ENCODE peak calls at places on chromosomes 12 and 14, in six cellular contexts. D, S, J, X, A and I are unnamed samples.

GRCh38 chr14:19729359-19729758 is 14.0 kb upstream of the OR4Q3 start:
- DNase-seq in X (no peak), S (no peak), D (no peak), A (no peak), J (no peak), I (no peak)

GRCh38 chr12:81573228-81573627 is 185.9 kb downstream of the PPFIA2 start:
- DNase-seq in S (no peak), J (no peak), A (peak), D (no peak), X (peak), I (no peak)

GRCh38 chr12:16612647-16613046 is 6.7 kb upstream of the LMO3 start:
- DNase-seq in A (peak), J (no peak), X (no peak), D (no peak), S (no peak), I (no peak)

GRCh38 chr12:12327802-12328201 is 22.2 kb downstream of the MANSC1 start:
- DNase-seq in A (peak), X (peak), S (peak), D (peak), J (peak), I (no peak)

GRCh38 chr12:33438890-33439586 is 581 bp downstream of the SYT10 start:
- DNase-seq in S (peak), D (no peak), A (no peak), J (no peak), X (peak), I (peak)

GRCh38 chr12:28770329-28770728 is 378.7 kb upstream of the FAR2 start:
- DNase-seq in S (no peak), J (no peak), D (no peak), X (no peak), A (no peak), I (no peak)

GRCh38 chr12:3535431-3535841 is 44.4 kb downstream of the PRMT8 start:
- DNase-seq in J (no peak), A (no peak), D (no peak), S (no peak), X (no peak), I (no peak)

GRCh38 chr14:89813485-89814080 is 140.9 kb downstream of the EFCAB11 start:
- DNase-seq in S (peak), J (no peak), X (peak), A (peak), D (no peak), I (no peak)

GRCh38 chr12:110224379-110225304 is 56.4 kb upstream of the ATP2A2 start:
- DNase-seq in A (peak), X (peak), J (no peak), D (no peak), S (no peak), I (no peak)

GRCh38 chr14:40368314-40368713 is 936.1 kb upstream of the FBXO33 start:
- DNase-seq in D (no peak), A (no peak), S (no peak), J (no peak), X (peak), I (no peak)

GRCh38 chr12:124686001-124686884 is 118.8 kb upstream of the NCOR2 start:
- DNase-seq in S (no peak), J (no peak), A (peak), D (no peak), X (peak), I (peak)

GRCh38 chr14:24149302-24149969 is 2.1 kb downstream of the RNF31 start:
- DNase-seq in J (no peak), S (no peak), X (no peak), D (no peak), A (no peak), I (peak)
- H3K9ac ChIP-seq in J (no peak), S (no peak), X (no peak), D (no peak), A (no peak), I (no peak)

DNA sequence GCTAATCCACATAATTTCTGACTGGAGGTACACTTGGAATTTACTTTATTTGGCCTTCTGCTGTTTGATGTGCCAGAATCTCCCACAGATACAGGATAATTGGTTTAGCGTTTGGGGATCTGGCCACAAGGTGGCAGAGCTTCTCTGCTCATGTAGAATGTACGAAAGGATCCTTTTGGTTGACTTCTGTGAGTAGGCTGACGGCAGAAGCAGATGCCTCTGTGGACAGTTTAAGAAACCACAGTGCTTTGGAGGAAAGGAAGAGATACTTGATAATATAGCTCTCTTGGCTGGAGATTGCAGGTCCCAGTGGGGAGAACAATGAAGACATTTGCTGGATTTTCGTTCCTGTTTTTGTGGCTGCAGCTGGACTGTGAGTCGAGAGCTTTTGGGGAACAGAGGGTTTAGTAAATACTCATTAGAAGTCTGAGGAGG is 75.3 kb upstream of the OR4E1 start:
- DNase-seq in X (no peak), D (peak), J (peak), S (peak), A (peak), I (no peak)
- TF ChIP-seq CTCF in X (peak), D (peak), J (peak), S (peak), A (peak), I (peak)

DNA sequence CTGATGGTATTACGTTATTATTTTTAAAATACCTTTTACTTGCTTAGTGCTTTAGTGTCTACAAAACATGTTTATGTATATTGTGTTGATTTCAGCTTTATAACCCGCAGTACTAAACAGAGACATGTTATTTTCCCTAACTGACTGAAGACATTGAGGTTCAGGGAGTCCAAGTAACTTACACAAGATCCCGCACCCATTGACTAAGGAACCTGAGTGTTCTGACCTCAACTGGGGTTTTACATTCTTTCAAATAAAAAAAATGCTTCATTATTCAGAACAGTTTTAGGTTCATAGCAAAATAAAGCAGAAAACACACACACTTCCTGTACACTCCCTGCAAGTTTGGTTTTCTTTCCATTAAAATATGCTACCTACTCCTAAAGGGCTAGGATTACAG is 60.4 kb upstream of the METAP2 start:
- DNase-seq in X (peak), J (no peak), S (no peak), D (no peak), A (peak), I (no peak)
- H3K27ac ChIP-seq in X (no peak), J (no peak), S (no peak), D (no peak), A (no peak), I (no peak)

GRCh38 chr12:80400591-80400991 is 43.4 kb upstream of the PTPRQ start:
- DNase-seq in J (no peak), X (peak), A (no peak), D (no peak), S (peak), I (peak)
- H3K9ac ChIP-seq in J (no peak), X (no peak), A (no peak), D (no peak), S (no peak), I (no peak)

GRCh38 chr14:61112506-61112905 is 131.5 kb downstream of the SLC38A6 start:
- DNase-seq in A (no peak), X (no peak), S (no peak), J (no peak), D (no peak), I (no peak)
- TF ChIP-seq CTCF in A (no peak), X (no peak), S (no peak), J (no peak), D (no peak), I (no peak)

DNA sequence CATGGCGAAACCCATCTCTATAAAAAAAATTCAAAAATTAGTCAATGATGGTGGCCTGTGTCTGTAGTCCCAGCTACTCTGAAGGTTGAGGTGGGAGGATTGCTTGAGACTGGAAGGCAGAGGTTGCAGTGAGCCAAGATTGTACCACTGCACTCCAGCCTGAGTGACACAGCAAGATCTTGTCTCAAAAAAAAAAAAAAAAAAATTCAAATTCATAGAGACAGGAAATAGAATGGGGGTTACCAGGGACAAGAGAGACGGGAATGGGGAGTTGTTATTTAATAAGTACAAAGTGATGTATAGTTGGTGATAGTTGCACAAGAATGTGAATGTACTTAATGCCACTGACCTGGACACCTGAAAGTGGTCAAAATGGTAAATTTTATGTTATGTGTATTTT is 132.5 kb downstream of the CHST11 start:
- DNase-seq in D (no peak), A (no peak), J (no peak), S (no peak), X (no peak), I (no peak)
- H3K27ac ChIP-seq in D (no peak), A (no peak), J (peak), S (no peak), X (no peak), I (no peak)

GRCh38 chr12:108839011-108839889 is 18.1 kb downstream of the SSH1 start:
- DNase-seq in S (no peak), D (no peak), A (peak), J (no peak), X (peak), I (peak)
- H3K9ac ChIP-seq in S (no peak), D (no peak), A (peak), J (peak), X (peak), I (peak)

GRCh38 chr12:104457746-104458644 is 1.2 kb downstream of the CHST11 start:
- DNase-seq in S (peak), D (peak), J (no peak), A (no peak), X (peak), I (peak)

GRCh38 chr12:104455594-104456416 is 943 bp upstream of the CHST11 start:
- DNase-seq in D (peak), S (no peak), J (no peak), A (no peak), X (no peak), I (no peak)

GRCh38 chr12:104458645-104459555 is 2.2 kb downstream of the CHST11 start:
- DNase-seq in S (peak), A (no peak), J (no peak), X (peak), D (peak), I (no peak)

GRCh38 chr12:104456417-104456949 is at the start of gene CHST11:
- DNase-seq in S (peak), X (peak), A (peak), J (peak), D (peak), I (peak)

GRCh38 chr12:104456950-104457745 is 400 bp downstream of the CHST11 start:
- DNase-seq in A (peak), D (peak), J (no peak), S (peak), X (peak), I (peak)
- TF ChIP-seq CTCF in A (peak), D (peak), J (no peak), S (peak), X (peak), I (peak)